ENCODE peak calls at places on chromosomes 4 and X, in seven cellular contexts. Y is H9, T is IMR-90, A is neuronal stem cell, P is trophoblast cell, Z is mesenchymal stem cell, L is H1. M is an unnamed sample.

GRCh38 chr4:41360214-41360910 is 103.6 kb downstream of the UCHL1 start:
- DNase-seq in Y (peak), T (peak), A (peak), P (peak), Z (peak), L (peak), M (peak)

GRCh38 chr4:139025841-139026240 is 10.3 kb downstream of the NOCT start:
- DNase-seq in Y (no peak), T (peak), A (no peak), P (no peak), Z (no peak), L (no peak), M (no peak)

GRCh38 chrX:131792789-131793462 is 230.2 kb upstream of the STK26 start:
- DNase-seq in Y (no peak), T (peak), A (no peak), P (peak), Z (no peak), L (no peak), M (peak)

GRCh38 chr4:26912810-26913209 is 52.2 kb downstream of the STIM2 start:
- DNase-seq in Y (no peak), T (no peak), A (no peak), P (no peak), Z (peak), L (no peak), M (peak)

GRCh38 chrX:104697264-104697663 is 131.3 kb downstream of the IL1RAPL2 start:
- DNase-seq in Y (no peak), T (no peak), A (no peak), P (no peak), Z (no peak), L (no peak), M (no peak)

GRCh38 chr4:181261279-181261678 is 981.9 kb upstream of the TENM3 start:
- DNase-seq in Y (no peak), T (peak), A (peak), P (no peak), Z (no peak), L (no peak), M (peak)

GRCh38 chr4:174096999-174097398 is 186.5 kb downstream of the FBXO8 start:
- DNase-seq in Y (no peak), T (no peak), A (no peak), P (no peak), Z (no peak), L (no peak), M (no peak)

GRCh38 chr4:98950925-98951324 is 22.0 kb upstream of the EIF4E start:
- DNase-seq in Y (no peak), T (no peak), A (no peak), P (no peak), Z (no peak), L (no peak), M (no peak)

GRCh38 chrX:154484255-154485149 is 1.9 kb downstream of the UBL4A start:
- DNase-seq in Y (no peak), T (no peak), A (no peak), P (no peak), Z (no peak), L (no peak), M (no peak)

GRCh38 chr4:107862658-107863057 is 37.9 kb downstream of the SGMS2 start:
- DNase-seq in Y (no peak), T (peak), A (no peak), P (peak), Z (peak), L (no peak), M (peak)

DNA sequence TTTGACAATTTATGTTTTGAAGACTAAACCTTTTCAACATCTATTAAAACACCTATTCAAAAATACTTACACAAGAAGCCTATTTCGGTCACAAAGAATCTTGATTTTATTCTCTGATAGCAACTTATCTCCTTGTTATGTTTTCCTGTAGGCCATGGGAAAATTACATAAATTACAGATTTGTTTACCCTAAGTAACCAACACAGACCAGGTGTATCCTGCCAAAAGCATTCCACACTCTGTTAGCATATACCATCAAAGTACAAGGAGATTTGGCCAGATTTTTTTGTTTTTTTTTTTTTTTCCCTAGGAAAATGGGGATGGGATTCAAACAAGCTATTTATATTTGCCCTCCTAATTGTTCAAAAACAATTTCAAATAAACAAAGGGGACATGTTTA is 497.9 kb upstream of the MAGEB18 start:
- DNase-seq in Y (no peak), T (no peak), A (no peak), P (no peak), Z (no peak), L (no peak), M (no peak)
- H3K23ac ChIP-seq in Y (no peak), T (no peak), A (no peak), P (no peak), Z (no peak), L (no peak), M (no peak)

GRCh38 chrX:11367609-11368430 is 74.6 kb downstream of the AMELX start:
- DNase-seq in Y (no peak), T (peak), A (no peak), P (no peak), Z (peak), L (no peak), M (no peak)

GRCh38 chrX:11366998-11367595 is 73.9 kb downstream of the AMELX start:
- DNase-seq in Y (no peak), T (no peak), A (no peak), P (no peak), Z (no peak), L (no peak), M (no peak)

GRCh38 chrX:11374570-11374969 is 81.4 kb downstream of the AMELX start:
- DNase-seq in Y (no peak), T (no peak), A (no peak), P (no peak), Z (no peak), L (no peak), M (peak)

GRCh38 chrX:11375614-11376119 is 82.5 kb downstream of the AMELX start:
- DNase-seq in Y (no peak), T (no peak), A (no peak), P (no peak), Z (no peak), L (no peak), M (no peak)

GRCh38 chrX:11371106-11371505 is 77.9 kb downstream of the AMELX start:
- DNase-seq in Y (no peak), T (no peak), A (no peak), P (no peak), Z (no peak), L (no peak), M (no peak)
- H3K23ac ChIP-seq in Y (no peak), T (no peak), A (no peak), P (no peak), Z (no peak), L (no peak), M (no peak)

GRCh38 chr4:73007526-73008100 is 61.9 kb downstream of the COX18 start:
- DNase-seq in Y (no peak), T (no peak), A (no peak), P (peak), Z (no peak), L (no peak), M (peak)

GRCh38 chr4:73012673-73013072 is 56.8 kb downstream of the COX18 start:
- DNase-seq in Y (no peak), T (no peak), A (no peak), P (no peak), Z (no peak), L (no peak), M (no peak)

GRCh38 chr4:73006286-73006990 is 63.1 kb downstream of the COX18 start:
- DNase-seq in Y (no peak), T (no peak), A (no peak), P (no peak), Z (no peak), L (no peak), M (no peak)

GRCh38 chr4:73011629-73011985 is 57.9 kb downstream of the COX18 start:
- DNase-seq in Y (no peak), T (no peak), A (no peak), P (no peak), Z (no peak), L (no peak), M (no peak)

GRCh38 chr4:73010789-73011628 is 58.5 kb downstream of the COX18 start:
- DNase-seq in Y (no peak), T (no peak), A (no peak), P (no peak), Z (no peak), L (no peak), M (no peak)
- H3K23ac ChIP-seq in Y (no peak), T (no peak), A (peak), P (no peak), Z (peak), L (no peak), M (no peak)

DNA sequence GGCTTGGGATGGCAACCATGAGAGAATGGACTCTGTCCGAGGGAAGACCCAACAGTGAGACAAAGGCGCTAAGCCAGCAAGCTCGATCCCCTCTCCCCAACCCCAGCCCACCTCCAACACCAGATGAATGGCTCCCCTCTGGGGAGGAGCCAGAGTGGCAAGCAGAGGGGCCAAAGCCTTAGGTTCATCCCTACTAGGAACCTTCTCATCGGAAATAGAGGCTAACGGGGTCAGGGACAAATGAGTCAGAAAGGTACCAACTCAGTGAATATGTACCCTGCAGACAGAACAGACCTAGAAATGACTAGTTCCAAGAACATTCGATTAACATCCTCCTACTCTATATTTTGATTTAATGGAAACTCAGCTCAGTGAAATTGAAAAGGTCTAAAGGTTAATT is 73.9 kb downstream of the NSG1 start:
- DNase-seq in Y (no peak), T (no peak), A (no peak), P (no peak), Z (no peak), L (no peak), M (no peak)
- H3K23ac ChIP-seq in Y (no peak), T (no peak), A (no peak), P (no peak), Z (no peak), L (no peak), M (no peak)